ENCODE peak calls at places on chromosomes 11 and 22, in ten cellular contexts. One of them, this sample, is unnamed.

GRCh38 chr11:1803246-1803645 is 31.5 kb upstream of the SYT8 start:
- DNase-seq in activated T-cell treated with anti-CD3 and anti-CD28 coated beads for 4 hours: no peak
- DNase-seq in WTC11: no peak
- DNase-seq in left lung: no peak
- DNase-seq in stimulated activated CD4-positive, alpha-beta T cell treated with anti-CD3 and anti-CD28 coated beads, Interleukin-2, amount 100 ng/mL, for 48 hours: no peak
- DNase-seq in stromal cell of bone marrow: no peak
- DNase-seq in NCI-H2029: no peak
- DNase-seq in GM12878: no peak
- DNase-seq in MV-4-11: no peak
- DNase-seq in A549: no peak
- DNase-seq in this sample: no peak

GRCh38 chr22:36332623-36333331 is 55.0 kb downstream of the MYH9 start:
- DNase-seq in GM12878: peak
- DNase-seq in NCI-H2029: peak
- DNase-seq in MV-4-11: peak
- DNase-seq in activated T-cell treated with anti-CD3 and anti-CD28 coated beads for 4 hours: no peak
- DNase-seq in left lung: no peak
- DNase-seq in WTC11: peak
- DNase-seq in A549: peak
- DNase-seq in stromal cell of bone marrow: no peak
- DNase-seq in stimulated activated CD4-positive, alpha-beta T cell treated with anti-CD3 and anti-CD28 coated beads, Interleukin-2, amount 100 ng/mL, for 48 hours: peak
- DNase-seq in this sample: peak

GRCh38 chr22:32534252-32535215 is 59.9 kb downstream of the FBXO7 start:
- DNase-seq in left lung: no peak
- DNase-seq in NCI-H2029: no peak
- DNase-seq in A549: no peak
- DNase-seq in WTC11: no peak
- DNase-seq in GM12878: no peak
- DNase-seq in stimulated activated CD4-positive, alpha-beta T cell treated with anti-CD3 and anti-CD28 coated beads, Interleukin-2, amount 100 ng/mL, for 48 hours: no peak
- DNase-seq in MV-4-11: no peak
- DNase-seq in activated T-cell treated with anti-CD3 and anti-CD28 coated beads for 4 hours: no peak
- DNase-seq in stromal cell of bone marrow: no peak
- DNase-seq in this sample: peak

GRCh38 chr11:57313788-57314135 is 11.0 kb downstream of the TNKS1BP1 start:
- DNase-seq in stromal cell of bone marrow: no peak
- DNase-seq in MV-4-11: no peak
- DNase-seq in A549: no peak
- DNase-seq in activated T-cell treated with anti-CD3 and anti-CD28 coated beads for 4 hours: no peak
- DNase-seq in GM12878: no peak
- DNase-seq in stimulated activated CD4-positive, alpha-beta T cell treated with anti-CD3 and anti-CD28 coated beads, Interleukin-2, amount 100 ng/mL, for 48 hours: no peak
- DNase-seq in WTC11: no peak
- DNase-seq in NCI-H2029: no peak
- DNase-seq in left lung: no peak
- DNase-seq in this sample: no peak

GRCh38 chr11:20112291-20113146 is 47.8 kb downstream of the DBX1 start:
- DNase-seq in WTC11: no peak
- DNase-seq in MV-4-11: peak
- DNase-seq in GM12878: no peak
- DNase-seq in NCI-H2029: peak
- DNase-seq in stimulated activated CD4-positive, alpha-beta T cell treated with anti-CD3 and anti-CD28 coated beads, Interleukin-2, amount 100 ng/mL, for 48 hours: no peak
- DNase-seq in left lung: no peak
- DNase-seq in A549: peak
- DNase-seq in activated T-cell treated with anti-CD3 and anti-CD28 coated beads for 4 hours: no peak
- DNase-seq in stromal cell of bone marrow: peak
- DNase-seq in this sample: peak

GRCh38 chr11:3231851-3232744 is at the start of gene MRGPRE:
- DNase-seq in stromal cell of bone marrow: peak
- DNase-seq in left lung: peak
- DNase-seq in WTC11: peak
- DNase-seq in MV-4-11: no peak
- DNase-seq in activated T-cell treated with anti-CD3 and anti-CD28 coated beads for 4 hours: no peak
- DNase-seq in A549: no peak
- DNase-seq in stimulated activated CD4-positive, alpha-beta T cell treated with anti-CD3 and anti-CD28 coated beads, Interleukin-2, amount 100 ng/mL, for 48 hours: no peak
- DNase-seq in NCI-H2029: peak
- DNase-seq in GM12878: no peak
- DNase-seq in this sample: peak

GRCh38 chr11:113417428-113417827 is 29.8 kb downstream of the ANKK1 start:
- DNase-seq in NCI-H2029: no peak
- DNase-seq in WTC11: no peak
- DNase-seq in left lung: no peak
- DNase-seq in MV-4-11: no peak
- DNase-seq in GM12878: no peak
- DNase-seq in A549: no peak
- DNase-seq in stimulated activated CD4-positive, alpha-beta T cell treated with anti-CD3 and anti-CD28 coated beads, Interleukin-2, amount 100 ng/mL, for 48 hours: no peak
- DNase-seq in activated T-cell treated with anti-CD3 and anti-CD28 coated beads for 4 hours: no peak
- DNase-seq in stromal cell of bone marrow: no peak
- DNase-seq in this sample: no peak

GRCh38 chr22:46697811-46698515 is 40.1 kb downstream of the CERK start:
- DNase-seq in activated T-cell treated with anti-CD3 and anti-CD28 coated beads for 4 hours: no peak
- DNase-seq in left lung: peak
- DNase-seq in NCI-H2029: no peak
- DNase-seq in GM12878: no peak
- DNase-seq in MV-4-11: no peak
- DNase-seq in stromal cell of bone marrow: no peak
- DNase-seq in A549: no peak
- DNase-seq in WTC11: no peak
- DNase-seq in stimulated activated CD4-positive, alpha-beta T cell treated with anti-CD3 and anti-CD28 coated beads, Interleukin-2, amount 100 ng/mL, for 48 hours: no peak
- DNase-seq in this sample: no peak

GRCh38 chr22:23149743-23150238 is 4.5 kb downstream of the RAB36 start:
- DNase-seq in GM12878: no peak
- DNase-seq in stimulated activated CD4-positive, alpha-beta T cell treated with anti-CD3 and anti-CD28 coated beads, Interleukin-2, amount 100 ng/mL, for 48 hours: no peak
- DNase-seq in activated T-cell treated with anti-CD3 and anti-CD28 coated beads for 4 hours: no peak
- DNase-seq in NCI-H2029: no peak
- DNase-seq in stromal cell of bone marrow: no peak
- DNase-seq in WTC11: peak
- DNase-seq in left lung: peak
- DNase-seq in MV-4-11: no peak
- DNase-seq in A549: no peak
- DNase-seq in this sample: no peak

GRCh38 chr11:111185259-111185658 is 60.3 kb upstream of the POU2AF2 start:
- DNase-seq in activated T-cell treated with anti-CD3 and anti-CD28 coated beads for 4 hours: no peak
- DNase-seq in MV-4-11: peak
- DNase-seq in NCI-H2029: no peak
- DNase-seq in GM12878: no peak
- DNase-seq in left lung: no peak
- DNase-seq in stromal cell of bone marrow: no peak
- DNase-seq in stimulated activated CD4-positive, alpha-beta T cell treated with anti-CD3 and anti-CD28 coated beads, Interleukin-2, amount 100 ng/mL, for 48 hours: no peak
- DNase-seq in WTC11: no peak
- DNase-seq in A549: no peak
- DNase-seq in this sample: peak